ENCODE peak calls at places on chromosomes 1 and 21, in ten cellular contexts. K is type B pancreatic cell; R is T-helper 2 cell treated with Interferon-gamma antibody and Interleukin-4, amounts not matched to agents 5 μg/mL and 100 μg/mL, for 36 hours; H is OCI-LY7; G is naive thymus-derived CD4-positive, alpha-beta T cell; S is NCI-H146; D is DMS79; U is hepatocyte; Q is HS-5; E is EH. W is an unnamed sample.

GRCh38 chr1:193437785-193438184 is 251.4 kb upstream of the B3GALT2 start:
- DNase-seq in K (no peak), R (no peak), H (no peak), G (no peak), S (no peak), D (no peak), U (no peak), Q (no peak), E (no peak), W (no peak)

GRCh38 chr1:47232187-47232874 is at the start of gene TAL1:
- DNase-seq in K (no peak), R (no peak), H (no peak), G (no peak), S (no peak), D (no peak), U (peak), Q (no peak), E (no peak), W (no peak)

GRCh38 chr1:9213956-9214355 is 20.6 kb upstream of the H6PD start:
- DNase-seq in K (no peak), R (no peak), H (no peak), G (no peak), S (no peak), D (no peak), U (no peak), Q (no peak), E (no peak), W (no peak)

GRCh38 chr1:234629026-234629425 is 19.0 kb upstream of the IRF2BP2 start:
- DNase-seq in K (no peak), R (no peak), H (no peak), G (no peak), S (no peak), D (no peak), U (no peak), Q (no peak), E (no peak), W (no peak)

GRCh38 chr1:37739222-37739621 is 25.7 kb downstream of the EPHA10 start:
- DNase-seq in K (no peak), R (no peak), H (no peak), G (no peak), S (no peak), D (no peak), U (peak), Q (no peak), E (no peak), W (no peak)

GRCh38 chr21:36250423-36251075 is 69.4 kb upstream of the MORC3 start:
- DNase-seq in K (no peak), R (no peak), H (no peak), G (no peak), S (no peak), D (no peak), U (no peak), Q (no peak), E (no peak), W (no peak)

GRCh38 chr1:119646521-119647227 is 1.4 kb downstream of the ZNF697 start:
- DNase-seq in K (no peak), R (no peak), H (no peak), G (no peak), S (no peak), D (peak), U (peak), Q (peak), E (peak), W (no peak)

GRCh38 chr21:36697473-36698159 is 1.3 kb upstream of the SIM2 start:
- DNase-seq in K (no peak), R (no peak), H (no peak), G (no peak), S (no peak), D (no peak), U (no peak), Q (no peak), E (no peak), W (peak)

GRCh38 chr1:15522551-15522950 is 1.5 kb downstream of the CASP9 start:
- DNase-seq in K (no peak), R (no peak), H (no peak), G (no peak), S (no peak), D (no peak), U (no peak), Q (no peak), E (no peak), W (no peak)

GRCh38 chr1:110228386-110228785 is 18.3 kb downstream of the KCNC4 start:
- DNase-seq in K (no peak), R (no peak), H (no peak), G (no peak), S (no peak), D (no peak), U (no peak), Q (no peak), E (no peak), W (no peak)

GRCh38 chr1:248847181-248847955 is 9.3 kb downstream of the ZNF672 start:
- DNase-seq in K (peak), R (no peak), H (no peak), G (no peak), S (no peak), D (no peak), U (no peak), Q (no peak), E (no peak), W (no peak)

GRCh38 chr1:10665930-10666850 is 130.3 kb downstream of the CASZ1 start:
- DNase-seq in K (no peak), R (no peak), H (no peak), G (no peak), S (no peak), D (no peak), U (no peak), Q (no peak), E (no peak), W (peak)

GRCh38 chr21:38911523-38912354 is 106.0 kb downstream of the ETS2 start:
- DNase-seq in K (no peak), R (no peak), H (no peak), G (no peak), S (no peak), D (no peak), U (no peak), Q (no peak), E (no peak), W (peak)

GRCh38 chr1:72397786-72398185 is 115.4 kb upstream of the NEGR1 start:
- DNase-seq in K (no peak), R (no peak), H (no peak), G (no peak), S (no peak), D (peak), U (no peak), Q (no peak), E (peak), W (no peak)

GRCh38 chr1:29397256-29397590 is 160.9 kb downstream of the PTPRU start:
- DNase-seq in K (no peak), R (no peak), H (no peak), G (no peak), S (no peak), D (no peak), U (no peak), Q (no peak), E (no peak), W (no peak)

GRCh38 chr1:64038965-64039926 is 164.2 kb upstream of the UBE2U start:
- DNase-seq in K (no peak), R (no peak), H (no peak), G (no peak), S (no peak), D (no peak), U (peak), Q (peak), E (peak), W (no peak)

GRCh38 chr1:21324368-21325137 is 34.3 kb upstream of the ECE1 start:
- DNase-seq in K (no peak), R (peak), H (peak), G (peak), S (no peak), D (peak), U (peak), Q (peak), E (peak), W (no peak)

GRCh38 chr1:243230914-243231313 is 24.2 kb downstream of the CEP170 start:
- DNase-seq in K (no peak), R (no peak), H (peak), G (peak), S (peak), D (no peak), U (peak), Q (no peak), E (peak), W (no peak)

GRCh38 chr1:14539953-14540563 is 58.4 kb upstream of the KAZN start:
- DNase-seq in K (no peak), R (no peak), H (peak), G (no peak), S (no peak), D (peak), U (no peak), Q (no peak), E (no peak), W (no peak)

GRCh38 chr1:76086109-76086508 is 11.6 kb downstream of the ST6GALNAC3 start:
- DNase-seq in K (no peak), R (no peak), H (no peak), G (no peak), S (no peak), D (no peak), U (no peak), Q (no peak), E (no peak), W (no peak)

GRCh38 chr1:239814306-239814881 is 277.3 kb upstream of the FMN2 start:
- DNase-seq in K (no peak), R (peak), H (no peak), G (no peak), S (peak), D (no peak), U (peak), Q (peak), E (peak), W (no peak)

GRCh38 chr1:78840447-78841251 is 165.9 kb downstream of the ADGRL4 start:
- DNase-seq in K (no peak), R (no peak), H (no peak), G (no peak), S (no peak), D (no peak), U (peak), Q (no peak), E (peak), W (no peak)

GRCh38 chr1:176669782-176670181 is 206.8 kb downstream of the PAPPA2 start:
- DNase-seq in K (no peak), R (no peak), H (no peak), G (no peak), S (no peak), D (no peak), U (no peak), Q (no peak), E (no peak), W (no peak)

GRCh38 chr1:66768935-66769334 is 16.7 kb downstream of the DYNLT5 start:
- DNase-seq in K (no peak), R (no peak), H (peak), G (no peak), S (no peak), D (no peak), U (no peak), Q (no peak), E (no peak), W (no peak)

GRCh38 chr21:36747815-36748381 is 49.0 kb downstream of the SIM2 start:
- DNase-seq in K (peak), R (peak), H (no peak), G (no peak), S (no peak), D (no peak), U (peak), Q (no peak), E (peak), W (peak)

GRCh38 chr1:233734456-233734855 is 120.5 kb downstream of the KCNK1 start:
- DNase-seq in K (no peak), R (no peak), H (no peak), G (no peak), S (no peak), D (no peak), U (no peak), Q (no peak), E (no peak), W (no peak)

GRCh38 chr1:225866061-225866844 is 15.9 kb downstream of the TMEM63A start:
- DNase-seq in K (no peak), R (peak), H (no peak), G (peak), S (no peak), D (no peak), U (no peak), Q (no peak), E (peak), W (no peak)

GRCh38 chr1:3248416-3249141 is 179.6 kb downstream of the PRDM16 start:
- DNase-seq in K (no peak), R (no peak), H (no peak), G (no peak), S (no peak), D (no peak), U (no peak), Q (no peak), E (no peak), W (no peak)

GRCh38 chr1:109926662-109927300 is 16.1 kb downstream of the CSF1 start:
- DNase-seq in K (no peak), R (no peak), H (no peak), G (no peak), S (no peak), D (no peak), U (no peak), Q (peak), E (peak), W (no peak)

GRCh38 chr1:231338270-231339128 is at the start of gene SPRTN:
- DNase-seq in K (no peak), R (no peak), H (peak), G (no peak), S (peak), D (no peak), U (no peak), Q (no peak), E (peak), W (no peak)